ENCODE peak calls at places on chromosomes 3 and 15, in ten cellular contexts. F is pancreas; G is upper lobe of right lung; W is H1; O is HL-60; D is uterus; J is CD8-positive, alpha-beta memory T cell; V is thoracic aorta; H is epithelial cell of esophagus; E is AG04449. N is an unnamed sample.

GRCh38 chr3:106913111-106913698 is 464.0 kb upstream of the CCDC54 start:
- DNase-seq in D (no peak), O (no peak), H (peak), E (no peak), W (peak), V (no peak), F (peak), J (no peak), G (no peak), N (no peak)

GRCh38 chr3:172984938-172985337 is 156.1 kb downstream of the SPATA16 start:
- DNase-seq in G (no peak), V (no peak), H (no peak), F (no peak), D (no peak), J (no peak), E (no peak), W (no peak), O (no peak), N (no peak)

GRCh38 chr3:139127101-139127500 is 82.4 kb upstream of the PRR23C start:
- DNase-seq in O (no peak), J (no peak), G (no peak), F (no peak), V (no peak), D (no peak), H (peak), W (no peak), E (no peak), N (no peak)

GRCh38 chr3:129238945-129239705 is 10.3 kb upstream of the COPG1 start:
- DNase-seq in G (no peak), F (no peak), J (no peak), D (no peak), H (peak), E (no peak), O (no peak), W (no peak), V (no peak), N (peak)

GRCh38 chr3:128784228-128784627 is 58.2 kb downstream of the RAB7A start:
- DNase-seq in W (peak), G (no peak), F (no peak), H (peak), V (no peak), J (peak), E (no peak), O (peak), D (no peak), N (no peak)

GRCh38 chr3:53009826-53010539 is 35.9 kb downstream of the SFMBT1 start:
- DNase-seq in V (no peak), W (no peak), E (no peak), D (no peak), J (no peak), G (no peak), O (no peak), F (no peak), H (no peak), N (no peak)

GRCh38 chr3:21826416-21826815 is 75.4 kb upstream of the ZNF385D start:
- DNase-seq in W (no peak), F (no peak), V (no peak), O (no peak), D (no peak), E (no peak), G (no peak), H (no peak), J (no peak), N (no peak)

GRCh38 chr15:70025413-70026296 is 72.1 kb downstream of the TLE3 start:
- DNase-seq in J (no peak), O (no peak), F (no peak), G (no peak), V (no peak), D (no peak), E (no peak), H (no peak), W (no peak), N (no peak)

GRCh38 chr3:135416182-135416581 is 549.3 kb upstream of the PPP2R3A start:
- DNase-seq in H (no peak), G (no peak), D (no peak), V (no peak), O (no peak), W (no peak), E (no peak), F (no peak), J (no peak), N (no peak)

GRCh38 chr3:62696011-62696410 is 179.2 kb downstream of the CADPS start:
- DNase-seq in G (no peak), D (no peak), V (no peak), F (no peak), J (no peak), H (no peak), E (no peak), W (no peak), O (no peak), N (no peak)

GRCh38 chr3:192851821-192852352 is 65.8 kb downstream of the MB21D2 start:
- DNase-seq in O (peak), J (no peak), H (peak), E (no peak), V (peak), D (no peak), W (no peak), F (peak), G (peak), N (peak)

GRCh38 chr15:59892995-59893394 is 111.1 kb upstream of the FOXB1 start:
- DNase-seq in J (no peak), E (no peak), H (peak), V (no peak), D (no peak), F (no peak), W (no peak), O (no peak), G (no peak), N (no peak)

GRCh38 chr3:194203482-194204035 is 67.6 kb downstream of the HES1 start:
- DNase-seq in O (no peak), J (peak), H (peak), G (no peak), E (no peak), W (peak), D (no peak), V (no peak), F (no peak), N (no peak)

GRCh38 chr15:60370105-60370803 is 27.5 kb downstream of the ANXA2 start:
- DNase-seq in F (no peak), V (no peak), D (peak), G (no peak), W (no peak), O (no peak), J (no peak), E (no peak), H (no peak), N (no peak)

GRCh38 chr15:84715442-84716035 is 400 bp downstream of the SEC11A start:
- DNase-seq in O (no peak), E (no peak), V (no peak), J (peak), H (peak), F (no peak), W (no peak), D (no peak), G (no peak), N (no peak)

GRCh38 chr3:50971487-50971924 is 296.8 kb downstream of the DOCK3 start:
- DNase-seq in V (no peak), E (no peak), F (no peak), G (no peak), W (peak), H (peak), J (peak), D (no peak), O (peak), N (no peak)

GRCh38 chr3:45112939-45113338 is 33.2 kb downstream of the CDCP1 start:
- DNase-seq in O (no peak), F (no peak), J (no peak), H (peak), G (no peak), D (peak), W (no peak), V (no peak), E (no peak), N (no peak)

GRCh38 chr3:106765342-106765741 is 611.9 kb upstream of the CCDC54 start:
- DNase-seq in E (peak), D (no peak), F (no peak), O (no peak), H (peak), W (no peak), J (no peak), G (no peak), V (no peak), N (no peak)

GRCh38 chr15:97545799-97546198 is 414.7 kb upstream of the ARRDC4 start:
- DNase-seq in O (peak), D (no peak), H (no peak), J (no peak), V (no peak), F (no peak), G (no peak), E (no peak), W (no peak), N (no peak)

DNA sequence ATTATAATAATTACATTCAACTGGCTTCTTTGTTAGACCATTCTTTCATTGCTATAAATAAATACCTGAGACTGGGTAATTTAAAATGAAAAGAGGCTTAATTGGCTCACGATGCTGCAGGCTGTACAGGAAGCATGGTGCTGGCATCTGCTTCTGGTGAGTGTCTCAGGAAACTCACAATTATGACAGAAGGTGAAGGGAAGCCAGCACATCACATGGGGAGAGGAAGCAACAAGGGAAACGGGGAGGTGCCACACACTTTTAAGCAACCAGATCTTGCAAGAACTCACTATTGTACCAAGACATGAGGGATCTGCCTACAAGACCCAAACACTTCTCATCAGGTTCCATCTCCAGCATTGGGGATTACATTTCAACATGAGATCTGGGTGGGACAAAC is 413.1 kb upstream of the ARRDC4 start:
- DNase-seq in F (no peak), J (no peak), O (peak), V (no peak), D (no peak), H (no peak), W (no peak), E (no peak), G (no peak), N (no peak)
- H3K4me3 ChIP-seq in F (no peak), J (no peak), O (no peak), V (no peak), D (no peak), H (no peak), W (no peak), E (no peak), G (no peak), N (no peak)

GRCh38 chr3:8737301-8737700 is 3.7 kb downstream of the CAV3 start:
- DNase-seq in E (no peak), V (no peak), W (no peak), G (no peak), H (no peak), J (no peak), F (no peak), D (no peak), O (no peak), N (no peak)

GRCh38 chr3:8736436-8736835 is 2.8 kb downstream of the CAV3 start:
- DNase-seq in W (no peak), J (no peak), H (no peak), F (no peak), O (no peak), G (no peak), E (no peak), V (no peak), D (no peak), N (no peak)

GRCh38 chr3:8733332-8734094 is at the start of gene CAV3:
- DNase-seq in H (no peak), E (no peak), V (no peak), W (no peak), J (no peak), F (no peak), G (no peak), O (no peak), D (no peak), N (no peak)

GRCh38 chr3:8734137-8734878 is 706 bp downstream of the CAV3 start:
- DNase-seq in D (no peak), V (no peak), G (no peak), H (no peak), E (no peak), F (no peak), O (no peak), W (no peak), J (no peak), N (no peak)

GRCh38 chr3:8734908-8735307 is 1.3 kb downstream of the CAV3 start:
- DNase-seq in E (no peak), G (no peak), F (no peak), O (no peak), H (no peak), W (no peak), D (no peak), J (no peak), V (no peak), N (no peak)
- H3K4me3 ChIP-seq in E (no peak), G (no peak), F (no peak), O (no peak), H (no peak), W (no peak), D (no peak), J (no peak), V (no peak), N (no peak)

GRCh38 chr3:156604642-156605144 is 49.8 kb upstream of the SSR3 start:
- DNase-seq in F (no peak), H (no peak), G (no peak), V (no peak), D (no peak), J (no peak), O (no peak), W (no peak), E (no peak), N (no peak)

GRCh38 chr3:156604064-156604641 is 49.2 kb upstream of the SSR3 start:
- DNase-seq in O (no peak), V (no peak), G (no peak), W (no peak), D (no peak), E (no peak), H (no peak), F (no peak), J (no peak), N (no peak)

GRCh38 chr3:156603379-156604017 is 48.6 kb upstream of the SSR3 start:
- DNase-seq in W (no peak), D (no peak), G (no peak), H (no peak), F (no peak), E (no peak), V (no peak), J (no peak), O (no peak), N (no peak)

GRCh38 chr3:156606729-156607128 is 51.8 kb upstream of the SSR3 start:
- DNase-seq in H (no peak), G (no peak), W (no peak), O (no peak), D (no peak), F (no peak), E (no peak), J (no peak), V (no peak), N (no peak)

GRCh38 chr3:156605686-156606605 is 51.0 kb upstream of the SSR3 start:
- DNase-seq in H (peak), J (no peak), E (no peak), O (no peak), W (peak), V (peak), D (peak), F (peak), G (peak), N (peak)
- H3K4me3 ChIP-seq in H (peak), J (peak), E (peak), O (peak), W (peak), V (peak), D (peak), F (peak), G (peak), N (peak)

GRCh38 chr3:187922704-187923393 is 177.6 kb upstream of the BCL6 start:
- DNase-seq in D (no peak), V (no peak), H (no peak), E (peak), G (no peak), J (no peak), F (no peak), O (no peak), W (no peak), N (no peak)
- H3K4me3 ChIP-seq in D (no peak), V (no peak), H (no peak), E (no peak), G (no peak), J (no peak), F (no peak), O (no peak), W (no peak), N (no peak)

GRCh38 chr15:80266113-80266512 is 14.1 kb upstream of the CTXND1 start:
- DNase-seq in E (no peak), V (no peak), J (no peak), G (no peak), O (no peak), F (no peak), H (no peak), W (no peak), D (no peak), N (no peak)

GRCh38 chr15:80264031-80264430 is 12.0 kb upstream of the CTXND1 start:
- DNase-seq in W (no peak), F (no peak), O (no peak), E (no peak), D (no peak), G (no peak), J (no peak), V (no peak), H (peak), N (no peak)

GRCh38 chr15:80265021-80265420 is 13.0 kb upstream of the CTXND1 start:
- DNase-seq in J (no peak), H (peak), D (no peak), F (no peak), W (no peak), V (no peak), E (no peak), G (no peak), O (no peak), N (no peak)

GRCh38 chr15:80259942-80260510 is 8.0 kb upstream of the CTXND1 start:
- DNase-seq in H (no peak), O (no peak), G (no peak), J (no peak), F (no peak), V (no peak), D (no peak), W (no peak), E (no peak), N (no peak)

DNA sequence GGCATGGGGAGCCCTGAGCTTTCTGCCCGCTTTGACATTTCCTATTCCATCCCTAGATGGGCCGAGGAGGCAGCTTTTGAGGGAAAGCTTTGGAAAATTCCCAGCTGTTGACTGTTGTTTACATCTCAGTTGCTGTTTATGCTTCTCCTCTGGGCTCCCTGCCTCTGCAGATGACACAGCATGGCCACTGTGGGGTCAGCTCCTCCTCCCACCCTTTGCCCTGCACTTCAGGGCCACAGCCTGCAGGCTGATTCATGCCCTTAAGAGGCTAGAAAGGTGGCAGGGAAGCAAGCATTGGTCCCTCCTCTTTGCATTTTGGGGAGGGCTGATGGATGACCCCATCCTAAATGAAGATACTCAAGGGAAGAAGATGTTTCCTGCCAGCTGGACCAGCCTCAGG is 8.6 kb upstream of the CTXND1 start:
- DNase-seq in O (no peak), V (no peak), E (no peak), J (no peak), G (no peak), W (no peak), H (no peak), D (no peak), F (no peak), N (no peak)
- H3K4me3 ChIP-seq in O (no peak), V (no peak), E (no peak), J (no peak), G (no peak), W (no peak), H (no peak), D (no peak), F (no peak), N (no peak)

GRCh38 chr3:167732313-167733065 is 2.2 kb downstream of the PDCD10 start:
- DNase-seq in O (no peak), V (no peak), E (no peak), G (no peak), F (no peak), J (no peak), W (no peak), D (no peak), H (peak), N (no peak)
- H3K4me3 ChIP-seq in O (no peak), V (no peak), E (no peak), G (no peak), F (no peak), J (no peak), W (no peak), D (no peak), H (no peak), N (no peak)

DNA sequence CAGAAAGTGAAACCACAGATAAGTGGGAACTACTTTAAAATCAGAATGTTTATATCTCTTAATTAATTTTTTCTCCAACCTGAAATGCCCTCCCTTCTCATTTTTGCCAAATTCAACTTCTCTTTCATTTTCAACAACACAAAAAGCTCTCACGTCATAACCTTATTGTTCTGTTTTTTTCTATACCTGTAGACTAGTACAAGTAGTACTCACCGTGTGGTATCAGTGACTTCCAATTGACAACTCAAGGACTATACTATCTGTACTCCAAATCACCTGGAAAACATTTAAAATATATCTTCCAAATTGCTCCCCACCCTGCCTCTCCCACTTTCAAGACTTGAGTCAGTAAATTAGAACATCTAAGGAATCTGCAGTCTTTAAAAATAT is 72.8 kb upstream of the ZNF280D start:
- DNase-seq in V (no peak), G (no peak), W (no peak), J (no peak), E (no peak), D (no peak), H (no peak), F (no peak), O (no peak), N (no peak)
- H3K4me3 ChIP-seq in V (peak), G (no peak), W (no peak), J (no peak), E (no peak), D (peak), H (no peak), F (no peak), O (no peak), N (no peak)

GRCh38 chr3:123446210-123446609 is 2.7 kb downstream of the ADCY5 start:
- DNase-seq in H (no peak), E (no peak), W (no peak), V (no peak), D (no peak), F (no peak), J (no peak), O (no peak), G (no peak), N (no peak)
- H3K4me3 ChIP-seq in H (no peak), E (no peak), W (no peak), V (peak), D (no peak), F (no peak), J (no peak), O (no peak), G (no peak), N (no peak)

N was measured in lower lobe of right lung.